ENCODE peak calls at places on chromosomes 13 and 19, in ten cellular contexts. A is uterus, U is thoracic aorta, N is A549, H is heart right ventricle, O is left ventricle myocardium inferior, B is ovary, L is brain microvascular endothelial cell, R is body of pancreas, D is fibroblast of lung. J is an unnamed sample.

GRCh38 chr13:70755411-70755810 is 647.2 kb upstream of the KLHL1 start:
- DNase-seq in A (no peak), U (no peak), N (no peak), H (no peak), O (no peak), B (no peak), L (no peak), R (no peak), D (no peak), J (no peak)

GRCh38 chr19:38229585-38230073 is 5.6 kb upstream of the DPF1 start:
- DNase-seq in A (no peak), U (no peak), N (peak), H (peak), O (peak), B (peak), L (peak), R (peak), D (peak), J (no peak)

GRCh38 chr13:29301027-29301426 is 294.5 kb downstream of the SLC7A1 start:
- DNase-seq in A (no peak), U (no peak), N (no peak), H (no peak), O (no peak), B (no peak), L (no peak), R (no peak), D (no peak), J (no peak)

GRCh38 chr13:47908200-47908902 is 92.7 kb downstream of the SUCLA2 start:
- DNase-seq in A (no peak), U (no peak), N (no peak), H (no peak), O (no peak), B (no peak), L (peak), R (no peak), D (peak), J (no peak)

GRCh38 chr19:11377237-11377636 is 2.8 kb downstream of the SWSAP1 start:
- DNase-seq in A (peak), U (no peak), N (peak), H (no peak), O (no peak), B (no peak), L (peak), R (no peak), D (peak), J (no peak)

GRCh38 chr13:74889321-74889720 is 592.6 kb downstream of the TBC1D4 start:
- DNase-seq in A (no peak), U (no peak), N (no peak), H (no peak), O (no peak), B (no peak), L (no peak), R (no peak), D (peak), J (no peak)

GRCh38 chr13:21966014-21966413 is 295.1 kb downstream of the FGF9 start:
- DNase-seq in A (no peak), U (no peak), N (no peak), H (no peak), O (no peak), B (no peak), L (no peak), R (no peak), D (no peak), J (no peak)

GRCh38 chr19:30423481-30423880 is 51.3 kb downstream of the ZNF536 start:
- DNase-seq in A (no peak), U (no peak), N (no peak), H (peak), O (peak), B (no peak), L (no peak), R (no peak), D (no peak), J (no peak)

GRCh38 chr13:99354371-99354951 is 47.3 kb upstream of the GPR183 start:
- DNase-seq in A (no peak), U (no peak), N (no peak), H (no peak), O (no peak), B (no peak), L (no peak), R (no peak), D (no peak), J (no peak)

GRCh38 chr13:114100446-114101320 is 31.7 kb downstream of the RASA3 start:
- DNase-seq in A (peak), U (no peak), N (no peak), H (no peak), O (no peak), B (peak), L (no peak), R (peak), D (peak), J (no peak)

GRCh38 chr13:59111711-59112110 is 1052.0 kb downstream of the DIAPH3 start:
- DNase-seq in A (no peak), U (no peak), N (no peak), H (no peak), O (no peak), B (no peak), L (peak), R (no peak), D (peak), J (no peak)

GRCh38 chr13:35936579-35936978 is 194.6 kb downstream of the DCLK1 start:
- DNase-seq in A (no peak), U (no peak), N (no peak), H (no peak), O (no peak), B (no peak), L (no peak), R (no peak), D (no peak), J (no peak)

GRCh38 chr13:42333613-42334328 is 61.8 kb downstream of the AKAP11 start:
- DNase-seq in A (no peak), U (no peak), N (peak), H (no peak), O (no peak), B (no peak), L (peak), R (no peak), D (peak), J (no peak)

GRCh38 chr13:51479199-51479523 is 26.3 kb upstream of the INTS6 start:
- DNase-seq in A (no peak), U (no peak), N (no peak), H (no peak), O (no peak), B (no peak), L (no peak), R (no peak), D (peak), J (no peak)

GRCh38 chr13:24654741-24655140 is 25.5 kb upstream of the ATP12A start:
- DNase-seq in A (no peak), U (no peak), N (no peak), H (no peak), O (no peak), B (no peak), L (peak), R (no peak), D (peak), J (no peak)

GRCh38 chr13:112616586-112617381 is 28.8 kb upstream of the TUBGCP3 start:
- DNase-seq in A (no peak), U (no peak), N (peak), H (peak), O (no peak), B (no peak), L (peak), R (peak), D (peak), J (no peak)

GRCh38 chr13:96086736-96087135 is 3.2 kb upstream of the HS6ST3 start:
- DNase-seq in A (no peak), U (no peak), N (no peak), H (no peak), O (no peak), B (no peak), L (no peak), R (no peak), D (no peak), J (no peak)

GRCh38 chr13:68522184-68522583 is 1292.0 kb upstream of the PCDH9 start:
- DNase-seq in A (no peak), U (no peak), N (no peak), H (no peak), O (no peak), B (no peak), L (no peak), R (no peak), D (no peak), J (no peak)

GRCh38 chr13:113120300-113121182 is 2.1 kb upstream of the F10 start:
- DNase-seq in A (no peak), U (no peak), N (no peak), H (no peak), O (no peak), B (no peak), L (no peak), R (peak), D (no peak), J (peak)

GRCh38 chr19:4350726-4351125 is 7.4 kb downstream of the MPND start:
- DNase-seq in A (no peak), U (no peak), N (no peak), H (no peak), O (no peak), B (no peak), L (no peak), R (no peak), D (no peak), J (no peak)

GRCh38 chr19:37953576-37954303 is 46.7 kb downstream of the SIPA1L3 start:
- DNase-seq in A (no peak), U (no peak), N (no peak), H (no peak), O (no peak), B (no peak), L (peak), R (no peak), D (no peak), J (no peak)

GRCh38 chr19:19817357-19817756 is 4.2 kb downstream of the ZNF506 start:
- DNase-seq in A (no peak), U (no peak), N (no peak), H (no peak), O (no peak), B (no peak), L (no peak), R (no peak), D (no peak), J (no peak)

GRCh38 chr19:32351807-32352630 is 6.6 kb downstream of the ZNF507 start:
- DNase-seq in A (no peak), U (no peak), N (no peak), H (no peak), O (no peak), B (no peak), L (peak), R (no peak), D (peak), J (no peak)

GRCh38 chr13:27977476-27978300 is 8.6 kb upstream of the CDX2 start:
- DNase-seq in A (no peak), U (no peak), N (peak), H (no peak), O (no peak), B (no peak), L (no peak), R (no peak), D (no peak), J (no peak)

GRCh38 chr13:33441015-33441414 is 155.5 kb upstream of the STARD13 start:
- DNase-seq in A (no peak), U (no peak), N (peak), H (no peak), O (no peak), B (no peak), L (no peak), R (peak), D (peak), J (no peak)

GRCh38 chr19:39166571-39167391 is 30.0 kb upstream of the NCCRP1 start:
- DNase-seq in A (peak), U (no peak), N (no peak), H (peak), O (peak), B (peak), L (no peak), R (peak), D (peak), J (no peak)

GRCh38 chr19:55598719-55599467 is 424 bp downstream of the FIZ1 start:
- DNase-seq in A (peak), U (peak), N (peak), H (peak), O (peak), B (peak), L (peak), R (peak), D (peak), J (peak)

GRCh38 chr19:55596304-55596703 is 3.0 kb downstream of the FIZ1 start:
- DNase-seq in A (no peak), U (no peak), N (no peak), H (no peak), O (no peak), B (no peak), L (no peak), R (no peak), D (no peak), J (no peak)

GRCh38 chr19:55599468-55600335 is at the start of the genes FIZ1 and ZNF524:
- DNase-seq in A (peak), U (peak), N (peak), H (peak), O (peak), B (peak), L (peak), R (peak), D (peak), J (peak)

GRCh38 chr19:55597493-55597892 is 1.8 kb downstream of the FIZ1 start:
- DNase-seq in A (no peak), U (no peak), N (no peak), H (no peak), O (no peak), B (peak), L (no peak), R (no peak), D (no peak), J (no peak)

GRCh38 chr19:55598034-55598433 is 1.3 kb downstream of the FIZ1 start:
- DNase-seq in A (no peak), U (no peak), N (no peak), H (no peak), O (no peak), B (peak), L (no peak), R (no peak), D (no peak), J (no peak)
- H3K4me3 ChIP-seq in A (no peak), U (no peak), N (no peak), H (no peak), O (no peak), B (no peak), L (no peak), R (no peak), D (no peak), J (no peak)

GRCh38 chr19:34841780-34842179 is 68.8 kb upstream of the ZNF599 start:
- DNase-seq in A (no peak), U (no peak), N (no peak), H (no peak), O (no peak), B (no peak), L (no peak), R (no peak), D (no peak), J (no peak)
- TF ChIP-seq CTCF in A (no peak), U (no peak), N (no peak), H (no peak), O (no peak), B (no peak), L (no peak), R (no peak), D (no peak), J (no peak)

DNA sequence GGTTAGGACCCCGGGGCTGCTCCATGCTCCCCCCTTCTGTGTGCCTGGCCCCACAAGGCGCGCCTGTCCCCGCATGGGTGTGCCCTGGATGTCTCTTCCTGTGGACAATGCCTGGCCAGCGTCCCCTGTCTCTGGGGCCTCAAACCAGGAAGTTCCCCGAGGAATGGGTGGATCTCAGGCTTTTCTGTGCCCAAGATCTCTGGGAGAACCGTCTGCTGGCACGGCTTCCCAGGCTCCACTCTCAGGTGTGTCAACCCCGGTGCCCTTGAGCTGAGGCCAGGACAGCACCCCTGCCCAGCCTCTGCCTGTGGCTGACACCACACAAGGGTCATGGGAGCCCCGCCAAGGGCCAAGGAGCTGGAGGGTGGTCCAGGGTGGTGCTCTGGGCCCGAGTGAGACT is 15.7 kb downstream of the ZNF444 start:
- DNase-seq in A (no peak), U (no peak), N (no peak), H (peak), O (peak), B (no peak), L (no peak), R (peak), D (no peak), J (no peak)
- H3K27ac ChIP-seq in A (no peak), U (no peak), N (no peak), H (peak), O (peak), B (no peak), L (no peak), R (peak), D (no peak), J (no peak)

GRCh38 chr19:6599866-6600454 is 9.0 kb upstream of the CD70 start:
- DNase-seq in A (no peak), U (no peak), N (no peak), H (no peak), O (no peak), B (no peak), L (no peak), R (no peak), D (no peak), J (no peak)
- H3K4me3 ChIP-seq in A (no peak), U (no peak), N (no peak), H (no peak), O (no peak), B (no peak), L (no peak), R (no peak), D (no peak), J (no peak)

GRCh38 chr13:77136902-77137420 is 110.0 kb upstream of the FBXL3 start:
- DNase-seq in A (no peak), U (no peak), N (no peak), H (no peak), O (no peak), B (no peak), L (peak), R (no peak), D (peak), J (no peak)

GRCh38 chr13:77138813-77139212 is 111.9 kb upstream of the FBXL3 start:
- DNase-seq in A (no peak), U (no peak), N (no peak), H (no peak), O (no peak), B (no peak), L (no peak), R (no peak), D (no peak), J (no peak)

GRCh38 chr13:77143325-77143907 is 116.5 kb upstream of the FBXL3 start:
- DNase-seq in A (no peak), U (no peak), N (peak), H (no peak), O (no peak), B (no peak), L (peak), R (peak), D (peak), J (no peak)

DNA sequence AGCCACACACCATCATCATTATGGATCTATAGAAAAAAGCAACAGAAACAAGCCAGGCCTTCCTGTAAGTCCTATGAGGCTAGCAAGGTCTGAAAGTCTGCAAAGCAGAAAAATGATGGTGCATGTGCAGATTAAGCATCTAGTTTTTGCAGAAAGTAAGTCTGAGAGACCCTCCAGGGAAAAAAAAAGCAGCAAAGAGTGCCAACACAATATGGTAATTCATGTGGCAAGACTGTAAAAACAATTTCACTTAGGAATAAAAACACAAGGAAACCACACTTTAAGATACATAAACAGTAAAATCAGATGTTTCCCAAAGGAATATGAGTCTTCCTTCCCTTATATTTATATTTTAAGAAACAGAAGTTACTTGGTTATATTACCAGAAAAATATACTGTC is 112.4 kb upstream of the FBXL3 start:
- DNase-seq in A (no peak), U (no peak), N (no peak), H (no peak), O (no peak), B (no peak), L (peak), R (no peak), D (peak), J (no peak)
- TF ChIP-seq CTCF in A (no peak), U (no peak), N (no peak), H (no peak), O (no peak), B (no peak), L (no peak), R (no peak), D (no peak), J (no peak)

GRCh38 chr13:62997696-62998095 is 1582.0 kb upstream of the PCDH20 start:
- DNase-seq in A (no peak), U (no peak), N (no peak), H (no peak), O (no peak), B (no peak), L (no peak), R (no peak), D (no peak), J (no peak)
- H3K27ac ChIP-seq in A (no peak), U (no peak), N (no peak), H (no peak), O (no peak), B (no peak), L (no peak), R (no peak), D (no peak), J (no peak)

GRCh38 chr19:49147923-49148682 is 7.1 kb downstream of the HRC start:
- DNase-seq in A (peak), U (no peak), N (no peak), H (peak), O (no peak), B (no peak), L (no peak), R (no peak), D (no peak), J (no peak)
- H3K4me3 ChIP-seq in A (no peak), U (peak), N (no peak), H (no peak), O (peak), B (no peak), L (no peak), R (no peak), D (no peak), J (peak)

DNA sequence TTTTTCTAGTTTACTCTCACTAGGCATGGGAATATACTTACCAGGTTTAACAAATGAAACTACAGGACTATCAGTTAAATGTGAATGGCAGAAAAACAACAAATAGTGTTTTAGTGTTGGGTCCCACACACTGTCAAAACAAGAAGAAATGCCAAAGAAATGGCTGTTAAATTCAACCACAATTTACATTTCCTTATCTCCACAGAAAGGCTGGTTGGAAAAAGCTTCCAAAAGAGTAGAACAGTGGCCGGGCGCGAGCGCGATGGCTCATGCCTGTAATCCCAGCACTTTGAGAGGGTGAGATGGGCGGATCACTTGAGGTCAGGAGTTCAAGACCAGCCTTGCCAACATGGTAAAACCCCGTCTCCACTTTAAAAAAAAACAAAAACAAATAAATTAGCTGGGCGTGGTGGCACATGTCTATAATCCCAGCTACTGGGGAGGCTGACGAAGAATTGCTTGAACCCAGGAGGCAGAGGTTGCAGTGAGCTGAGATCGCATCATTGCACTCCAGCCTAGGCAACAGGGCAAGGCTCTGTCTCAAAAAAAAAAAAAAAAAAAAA is 66.5 kb downstream of the SERP2 start:
- DNase-seq in A (no peak), U (no peak), N (no peak), H (no peak), O (no peak), B (no peak), L (no peak), R (no peak), D (peak), J (no peak)
- TF ChIP-seq CTCF in A (no peak), U (no peak), N (no peak), H (no peak), O (no peak), B (no peak), L (no peak), R (no peak), D (no peak), J (no peak)

DNA sequence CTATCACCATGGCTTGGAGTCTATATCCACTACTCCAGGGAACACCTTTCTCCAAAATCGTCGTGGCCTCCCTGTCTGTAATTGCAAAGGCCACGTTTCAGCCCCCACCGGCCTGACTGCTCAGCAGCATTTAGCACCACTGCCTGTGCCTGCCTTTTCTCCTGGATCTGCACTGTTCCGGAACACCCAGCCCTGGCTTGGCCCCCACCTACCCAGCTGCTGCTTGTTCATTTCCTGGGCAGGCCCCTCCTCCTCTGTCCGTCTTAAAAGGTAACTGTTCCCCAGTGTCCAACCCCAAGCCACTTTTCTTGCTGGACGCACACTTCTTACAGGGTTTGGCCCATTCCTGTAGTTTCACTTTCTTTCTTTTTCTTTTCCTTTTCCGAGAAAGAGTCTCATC is 8.5 kb upstream of the SYT5 start:
- DNase-seq in A (no peak), U (no peak), N (no peak), H (no peak), O (no peak), B (no peak), L (no peak), R (no peak), D (no peak), J (no peak)
- H3K27ac ChIP-seq in A (no peak), U (no peak), N (peak), H (no peak), O (no peak), B (no peak), L (peak), R (no peak), D (no peak), J (no peak)

GRCh38 chr19:42197375-42197817 is 20.1 kb downstream of the DEDD2 start:
- DNase-seq in A (no peak), U (no peak), N (no peak), H (no peak), O (no peak), B (no peak), L (no peak), R (no peak), D (no peak), J (no peak)
- H3K4me3 ChIP-seq in A (no peak), U (no peak), N (no peak), H (no peak), O (no peak), B (no peak), L (no peak), R (no peak), D (no peak), J (no peak)

J was measured in coronary artery.